ENCODE peak calls at places on chromosomes 7 and 10, in four cellular contexts. D is adrenal gland, W is AG09319, E is astrocyte. V is an unnamed sample.
A peak's percentile ranks its signal among the peaks of the same experiment; 100 is the strongest.

GRCh38 chr7:50327443-50327842 is 22.9 kb downstream of the IKZF1 start:
- DNase-seq in D (no peak), W (no peak), E (no peak), V (no peak)

GRCh38 chr7:139575338-139575680 is 51.8 kb downstream of the CLEC2L start:
- DNase-seq in D (no peak), W (no peak), E (no peak), V (no peak)

GRCh38 chr10:122186822-122187810 is 84.0 kb upstream of the BTBD16 start:
- DNase-seq in D (no peak), W (no peak), E (no peak), V (no peak)

GRCh38 chr10:96413151-96413787 is 54.5 kb upstream of the OPALIN start:
- DNase-seq in D (no peak), W (no peak), E (no peak), V (no peak)

GRCh38 chr10:122141821-122142651 is 129.1 kb upstream of the BTBD16 start:
- DNase-seq in D (no peak), W (no peak), E (peak; percentile 71), V (no peak)

GRCh38 chr7:151867912-151868804 is 8.8 kb downstream of the PRKAG2 start:
- DNase-seq in D (peak; percentile 80), W (no peak), E (no peak), V (no peak)

GRCh38 chr10:131553121-131553520 is 241.6 kb upstream of the TCERG1L start:
- DNase-seq in D (no peak), W (no peak), E (no peak), V (no peak)

GRCh38 chr7:42932861-42933591 is 850 bp downstream of the MRPL32 start:
- DNase-seq in D (peak; percentile 65), W (no peak), E (no peak), V (no peak)

GRCh38 chr10:43026039-43026973 is 50.6 kb upstream of the RET start:
- DNase-seq in D (no peak), W (no peak), E (no peak), V (no peak)

GRCh38 chr10:44463511-44464121 is 78.7 kb upstream of the CXCL12 start:
- DNase-seq in D (no peak), W (peak; percentile 54), E (peak; percentile 94), V (no peak)

GRCh38 chr10:69965919-69966662 is 86.6 kb upstream of the MACROH2A2 start:
- DNase-seq in D (no peak), W (no peak), E (peak; percentile 31), V (no peak)

GRCh38 chr10:132112611-132113010 is 46.9 kb downstream of the JAKMIP3 start:
- DNase-seq in D (peak; percentile 2), W (no peak), E (no peak), V (no peak)

GRCh38 chr10:92847185-92847864 is 995 bp upstream of the EXOC6 start:
- DNase-seq in D (no peak), W (no peak), E (no peak), V (no peak)

GRCh38 chr10:101602767-101603398 is 14.8 kb downstream of the DPCD start:
- DNase-seq in D (peak; percentile 91), W (peak; percentile 20), E (peak; percentile 23), V (peak; percentile 83)

GRCh38 chr10:98407017-98407743 is 7.8 kb downstream of the PYROXD2 start:
- DNase-seq in D (no peak), W (no peak), E (no peak), V (no peak)

DNA sequence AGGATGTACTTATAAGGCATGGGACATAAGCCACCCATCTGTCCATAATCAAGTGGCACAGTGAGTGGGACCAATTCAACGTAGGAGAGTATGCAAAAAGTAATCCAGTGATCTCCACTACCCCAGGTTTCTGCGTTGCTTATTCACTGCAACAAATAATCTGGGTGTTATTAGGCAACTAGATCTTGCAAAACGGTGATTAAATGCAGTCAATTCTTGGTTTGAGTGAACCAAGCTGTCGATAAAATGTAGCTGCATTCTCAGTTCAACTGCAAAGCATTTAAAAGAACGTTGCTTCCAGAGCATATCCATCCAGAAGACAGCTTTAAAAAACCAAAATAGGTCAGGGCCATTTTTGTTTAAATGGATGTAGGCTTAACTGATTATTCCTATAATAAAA is 5.0 kb downstream of the LSMEM1 start:
- DNase-seq in D (no peak), W (no peak), E (no peak), V (no peak)
- TF ChIP-seq CTCF in D (no peak), W (no peak), E (no peak), V (no peak)

GRCh38 chr7:127486654-127487053 is 94.1 kb upstream of the ZNF800 start:
- DNase-seq in D (no peak), W (no peak), E (no peak), V (no peak)
- TF ChIP-seq CTCF in D (no peak), W (no peak), E (no peak), V (no peak)

DNA sequence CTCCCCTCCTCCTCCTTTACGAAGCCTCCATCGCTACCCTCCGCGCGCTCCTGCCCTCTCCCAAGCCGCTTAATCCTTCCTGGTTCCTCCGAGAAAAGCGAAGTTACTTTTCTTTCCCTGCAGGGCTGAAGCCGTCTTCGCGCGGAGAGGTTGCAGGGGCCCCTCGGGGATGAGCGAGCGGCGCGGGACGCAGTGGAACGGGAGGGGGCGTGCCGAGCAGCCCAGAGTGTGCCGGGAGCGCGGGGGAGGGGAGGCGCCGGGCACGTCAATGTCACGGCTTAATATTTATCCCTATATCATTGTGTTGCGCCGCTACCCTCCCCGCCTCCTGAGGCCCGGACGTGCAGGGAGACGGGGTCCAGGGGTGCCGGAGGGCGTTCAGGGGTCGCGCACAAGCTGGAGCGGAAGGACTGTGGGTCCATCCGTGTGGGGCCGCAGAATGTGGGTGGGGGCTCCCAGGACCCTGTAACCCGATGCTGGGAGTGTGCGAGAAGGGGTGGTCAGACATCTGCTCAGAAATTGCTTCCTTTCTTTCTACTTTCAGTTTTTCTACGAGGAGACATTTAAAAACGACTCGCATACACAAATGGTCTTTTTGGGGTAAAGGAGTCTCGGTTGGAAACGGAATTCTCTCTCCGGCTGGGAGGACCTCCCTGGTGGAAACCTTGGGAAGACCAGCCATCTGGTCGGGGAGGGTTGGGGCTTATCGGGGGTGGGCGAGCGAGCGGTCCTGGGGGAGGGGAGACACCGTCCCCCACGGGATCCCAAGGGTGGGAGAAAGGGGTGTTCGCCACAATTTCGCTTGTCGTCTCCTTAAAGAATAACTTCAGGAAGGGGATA is 2.4 kb downstream of the CDK6 start:
- DNase-seq in D (peak; percentile 90), W (peak; percentile 62), E (peak; percentile 59), V (peak; percentile 82)
- TF ChIP-seq CTCF in D (peak; percentile 10), W (peak; percentile 36), E (no peak), V (peak; percentile 64)

DNA sequence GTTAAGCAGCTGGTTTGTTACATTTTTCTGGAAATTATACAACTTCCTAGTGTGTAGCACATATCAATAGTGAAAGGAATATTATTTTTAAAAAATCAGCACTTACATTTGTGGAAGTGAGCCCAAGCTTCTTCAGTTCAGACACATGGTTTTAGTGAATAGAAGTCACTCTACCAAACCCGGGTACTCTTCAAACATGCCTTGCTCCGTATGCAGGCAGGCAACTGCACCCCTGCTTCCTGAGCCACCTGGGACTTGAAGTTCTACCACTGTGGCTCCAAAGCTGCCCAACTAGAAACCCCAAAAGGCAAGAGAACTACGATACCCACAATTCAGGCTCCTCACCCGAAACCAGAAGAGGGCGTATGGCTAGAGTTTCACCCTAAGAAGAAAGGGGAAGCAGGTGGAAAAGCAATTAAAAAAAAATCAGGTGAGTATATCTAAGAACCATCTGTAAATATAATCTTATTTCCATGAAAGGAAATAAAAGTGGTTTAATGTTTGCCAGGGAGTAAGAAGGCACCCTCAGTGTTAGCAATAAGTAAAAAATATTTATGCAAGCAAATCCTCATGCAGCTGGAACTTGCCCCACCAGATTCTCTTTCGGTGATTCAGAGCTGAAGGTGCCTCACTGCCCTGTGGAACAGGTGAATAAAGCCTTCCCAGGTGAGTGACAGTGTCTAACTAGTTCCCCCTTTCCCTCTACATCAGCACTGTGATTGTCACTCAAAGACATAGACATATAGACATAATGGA is at the start of gene MACC1:
- DNase-seq in D (no peak), W (no peak), E (no peak), V (peak; percentile 36)
- TF ChIP-seq CTCF in D (no peak), W (no peak), E (no peak), V (peak; percentile 37)

GRCh38 chr10:104253576-104254410 is 899 bp upstream of the GSTO1 start:
- DNase-seq in D (no peak), W (no peak), E (no peak), V (no peak)

GRCh38 chr10:104253106-104253505 is 1.6 kb upstream of the GSTO1 start:
- DNase-seq in D (no peak), W (no peak), E (no peak), V (no peak)

GRCh38 chr10:104255244-104255981 is 721 bp downstream of the GSTO1 start:
- DNase-seq in D (peak; percentile 64), W (no peak), E (peak; percentile 65), V (peak; percentile 54)

GRCh38 chr10:104256335-104257080 is 1.8 kb downstream of the GSTO1 start:
- DNase-seq in D (no peak), W (no peak), E (no peak), V (no peak)

DNA sequence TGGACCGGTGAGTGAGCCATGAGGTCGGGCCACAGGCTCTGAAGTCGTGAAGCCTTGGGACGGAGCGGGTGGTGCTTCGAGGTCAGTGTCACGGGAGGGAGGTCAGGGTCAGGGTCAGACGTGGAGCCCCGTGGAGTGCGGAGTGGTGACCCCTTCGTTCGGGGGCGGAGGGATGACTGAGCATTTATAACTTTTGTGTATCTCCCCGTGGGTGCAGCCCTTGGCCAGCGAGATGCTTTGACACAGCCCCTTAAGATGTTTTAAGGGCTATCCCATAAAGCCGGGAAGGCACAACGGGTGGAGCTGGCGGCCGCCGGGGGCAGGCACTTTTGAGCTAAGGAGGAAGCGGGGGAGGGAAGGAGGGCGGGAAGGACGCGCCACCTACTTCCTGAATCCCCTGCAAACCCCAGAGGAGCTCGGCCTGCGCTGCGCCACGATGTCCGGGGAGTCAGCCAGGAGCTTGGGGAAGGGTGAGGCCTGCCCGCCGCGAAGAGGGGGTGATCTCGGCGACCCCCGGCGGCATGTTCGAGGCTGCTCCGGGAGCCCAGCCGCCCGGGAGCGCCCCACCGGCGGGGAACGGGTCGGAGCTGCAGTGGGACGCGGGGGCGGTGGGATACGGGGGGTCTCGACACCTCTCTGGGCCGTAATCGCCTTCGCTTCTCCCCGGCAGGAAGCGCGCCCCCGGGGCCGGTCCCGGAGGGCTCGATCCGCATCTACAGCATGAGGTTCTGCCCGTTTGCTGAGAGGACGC is at the start of gene GSTO1:
- DNase-seq in D (peak; percentile 91), W (peak; percentile 44), E (peak; percentile 62), V (peak; percentile 81)
- TF ChIP-seq CTCF in D (no peak), W (no peak), E (no peak), V (no peak)

GRCh38 chr10:3578159-3578558 is 206.8 kb downstream of the KLF6 start:
- DNase-seq in D (no peak), W (no peak), E (no peak), V (no peak)
- TF ChIP-seq CTCF in D (no peak), W (no peak), E (no peak), V (no peak)